ENCODE peak calls at places on chromosomes 13 and 19, in eight cellular contexts. P is A673, Z is mesendoderm, W is upper lobe of left lung, N is thoracic aorta, D is stomach, U is heart left ventricle, M is heart right ventricle. B is an unnamed sample. For H3K4me1, the result is how much of the 10 kb centered on the place peaks cover.

GRCh38 chr19:6796278-6796677 is 23.8 kb downstream of the VAV1 start:
- DNase-seq in W (no peak), M (no peak), Z (no peak), N (no peak), P (no peak), U (no peak), D (no peak), B (no peak)

GRCh38 chr13:23504188-23504587 is 66.0 kb upstream of the TNFRSF19 start:
- DNase-seq in P (no peak), M (no peak), N (no peak), U (no peak), Z (no peak), D (no peak), W (no peak), B (no peak)

GRCh38 chr19:10356431-10356830 is 17.0 kb upstream of the ICAM3 start:
- DNase-seq in W (peak), N (no peak), U (no peak), D (no peak), P (no peak), M (no peak), Z (no peak), B (no peak)

GRCh38 chr19:17385878-17386611 is 8.0 kb downstream of the CCDC194 start:
- DNase-seq in D (peak), W (peak), Z (peak), M (peak), U (peak), N (no peak), P (peak), B (peak)

GRCh38 chr19:37986048-37986750 is 79.2 kb downstream of the SIPA1L3 start:
- DNase-seq in U (no peak), D (no peak), W (no peak), N (no peak), P (no peak), Z (no peak), M (no peak), B (no peak)

GRCh38 chr19:39765091-39766076 is 13.3 kb upstream of the LEUTX start:
- DNase-seq in W (no peak), M (peak), Z (peak), U (no peak), P (peak), D (peak), N (no peak), B (peak)

GRCh38 chr13:93559718-93560117 is 333.1 kb downstream of the GPC6 start:
- DNase-seq in N (no peak), D (no peak), P (peak), M (no peak), W (no peak), U (no peak), Z (no peak), B (no peak)

GRCh38 chr13:87810391-87810801 is 139.2 kb downstream of the SLITRK5 start:
- DNase-seq in U (no peak), D (no peak), M (no peak), W (peak), Z (peak), N (no peak), P (no peak), B (no peak)

GRCh38 chr13:94192576-94192975 is 286.9 kb downstream of the DCT start:
- DNase-seq in W (no peak), P (peak), U (no peak), Z (peak), N (no peak), M (peak), D (no peak), B (no peak)

GRCh38 chr19:33393286-33394005 is 19.9 kb downstream of the CEBPG start:
- DNase-seq in N (no peak), Z (no peak), D (no peak), U (no peak), P (no peak), W (peak), M (no peak), B (no peak)

GRCh38 chr13:61695147-61695546 is 279.5 kb upstream of the PCDH20 start:
- DNase-seq in M (no peak), U (no peak), P (peak), Z (no peak), N (no peak), W (no peak), D (no peak), B (no peak)

GRCh38 chr19:28727133-28727834 is 485.7 kb downstream of the UQCRFS1 start:
- DNase-seq in U (no peak), Z (peak), N (no peak), M (no peak), D (no peak), W (peak), P (no peak), B (no peak)

GRCh38 chr19:38263696-38264485 is 482 bp upstream of the SPINT2 start:
- DNase-seq in Z (peak), U (peak), W (peak), N (peak), D (peak), M (no peak), P (no peak), B (no peak)

GRCh38 chr13:44373601-44374347 is at the start of gene SERP2:
- DNase-seq in W (peak), P (peak), N (no peak), D (no peak), Z (peak), M (peak), U (peak), B (peak)

GRCh38 chr13:90447735-90448103 is 899.8 kb upstream of the MIR17HG start:
- DNase-seq in N (no peak), W (no peak), D (no peak), P (peak), Z (peak), M (no peak), U (no peak), B (no peak)

GRCh38 chr13:99505814-99506269 is 4.6 kb downstream of the TM9SF2 start:
- DNase-seq in Z (no peak), U (no peak), M (no peak), W (no peak), D (no peak), P (peak), N (no peak), B (no peak)

GRCh38 chr13:106802917-106803316 is 235.0 kb upstream of the ARGLU1 start:
- DNase-seq in U (no peak), M (no peak), W (no peak), D (no peak), N (no peak), Z (no peak), P (no peak), B (no peak)

GRCh38 chr19:56670961-56671612 is 470 bp downstream of the ZNF835 start:
- DNase-seq in N (no peak), Z (no peak), U (no peak), P (no peak), M (no peak), W (peak), D (no peak), B (no peak)

GRCh38 chr19:16227837-16228636 is 30.3 kb downstream of the AP1M1 start:
- DNase-seq in P (no peak), N (no peak), Z (no peak), D (no peak), W (peak), U (no peak), M (no peak), B (no peak)

GRCh38 chr19:40165362-40165937 is 25.8 kb upstream of the MAP3K10 start:
- DNase-seq in Z (peak), M (peak), P (peak), N (no peak), D (peak), W (no peak), U (peak), B (no peak)

GRCh38 chr13:99630269-99630898 is 129.1 kb downstream of the TM9SF2 start:
- DNase-seq in N (no peak), U (no peak), P (no peak), Z (no peak), W (no peak), D (no peak), M (peak), B (no peak)

GRCh38 chr19:10155834-10156233 is 36.1 kb upstream of the EIF3G start:
- DNase-seq in P (no peak), W (no peak), M (no peak), D (no peak), N (no peak), U (no peak), Z (no peak), B (no peak)

GRCh38 chr13:108679989-108680388 is 50.6 kb downstream of the MYO16 start:
- DNase-seq in Z (no peak), U (no peak), M (no peak), D (no peak), W (no peak), N (no peak), P (no peak), B (no peak)

GRCh38 chr13:33322965-33323668 is 37.6 kb upstream of the STARD13 start:
- DNase-seq in U (no peak), D (no peak), Z (no peak), P (peak), W (no peak), N (no peak), M (no peak), B (no peak)

GRCh38 chr13:21675095-21676007 is 4.5 kb downstream of the FGF9 start:
- DNase-seq in U (peak), D (peak), Z (peak), P (peak), M (peak), W (peak), N (no peak), B (no peak)

GRCh38 chr13:88919970-88920628 is 1248.9 kb downstream of the SLITRK5 start:
- DNase-seq in Z (no peak), P (no peak), N (no peak), U (no peak), W (no peak), D (no peak), M (no peak), B (no peak)

GRCh38 chr13:97976551-97977375 is 23.3 kb downstream of the IPO5 start:
- DNase-seq in D (no peak), W (no peak), N (peak), Z (peak), U (peak), P (peak), M (peak), B (no peak)

GRCh38 chr13:73056054-73056962 is 2.5 kb upstream of the KLF5 start:
- DNase-seq in P (peak), Z (no peak), U (no peak), M (no peak), N (no peak), D (no peak), W (no peak), B (no peak)

GRCh38 chr19:4446801-4447200 is 10.8 kb downstream of the UBXN6 start:
- DNase-seq in U (no peak), M (no peak), W (peak), N (no peak), P (no peak), Z (no peak), D (no peak), B (no peak)

GRCh38 chr13:60327551-60327950 is 69.5 kb upstream of the TDRD3 start:
- DNase-seq in U (no peak), N (no peak), P (peak), D (no peak), Z (no peak), W (no peak), M (no peak), B (no peak)

GRCh38 chr13:59103004-59103768 is 1060.5 kb downstream of the DIAPH3 start:
- DNase-seq in U (no peak), D (no peak), N (no peak), W (no peak), P (no peak), Z (no peak), M (no peak), B (no peak)

GRCh38 chr19:41864374-41864773 is 4.3 kb downstream of the RPS19 start:
- DNase-seq in Z (no peak), M (no peak), N (no peak), P (no peak), W (no peak), D (no peak), U (no peak), B (no peak)
- H3K4me1 ChIP-seq in Z (under half), M (under half), N (under half), P (half or more), W (half or more), D (half or more), U (half or more), B (under half)

DNA sequence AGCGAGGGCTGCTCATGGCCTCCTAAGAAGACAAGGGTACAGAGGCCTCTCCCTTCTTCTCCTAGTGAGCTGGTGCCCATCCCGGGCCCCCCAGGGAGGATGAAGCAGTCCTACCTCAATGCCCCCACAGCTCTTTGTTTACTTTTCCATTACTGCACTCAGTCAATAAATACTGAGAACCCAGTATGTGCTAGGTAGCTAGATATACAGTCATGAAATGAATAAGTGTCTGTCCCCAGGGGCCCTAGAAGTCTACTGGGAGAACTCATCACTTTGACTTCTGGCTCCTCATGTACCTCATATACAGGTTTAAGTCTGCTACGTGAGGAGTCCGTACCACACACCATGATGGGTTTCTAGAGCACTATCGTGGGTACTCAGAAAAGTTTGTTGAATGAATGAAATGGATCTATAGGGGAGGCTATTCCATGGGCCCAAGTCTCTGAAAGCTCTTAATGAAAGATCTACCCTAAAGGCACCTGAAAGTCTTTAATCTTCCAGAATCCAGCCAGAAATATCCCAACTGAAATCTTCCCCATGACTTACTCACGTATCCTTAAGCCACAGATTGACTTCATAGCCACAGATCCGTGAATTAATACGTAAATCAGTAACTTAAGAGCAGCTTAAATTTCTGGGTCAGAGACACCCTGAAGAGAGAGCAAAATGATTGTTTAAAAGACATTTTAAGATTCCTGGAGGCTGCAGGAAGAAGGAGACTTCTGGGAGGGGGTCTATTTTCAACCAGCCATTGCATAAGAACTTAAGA is 51.6 kb upstream of the POMP start:
- DNase-seq in W (no peak), U (no peak), D (no peak), Z (no peak), N (no peak), P (no peak), M (no peak), B (no peak)
- H3K27ac ChIP-seq in W (no peak), U (no peak), D (no peak), Z (no peak), N (no peak), P (no peak), M (no peak), B (no peak)

DNA sequence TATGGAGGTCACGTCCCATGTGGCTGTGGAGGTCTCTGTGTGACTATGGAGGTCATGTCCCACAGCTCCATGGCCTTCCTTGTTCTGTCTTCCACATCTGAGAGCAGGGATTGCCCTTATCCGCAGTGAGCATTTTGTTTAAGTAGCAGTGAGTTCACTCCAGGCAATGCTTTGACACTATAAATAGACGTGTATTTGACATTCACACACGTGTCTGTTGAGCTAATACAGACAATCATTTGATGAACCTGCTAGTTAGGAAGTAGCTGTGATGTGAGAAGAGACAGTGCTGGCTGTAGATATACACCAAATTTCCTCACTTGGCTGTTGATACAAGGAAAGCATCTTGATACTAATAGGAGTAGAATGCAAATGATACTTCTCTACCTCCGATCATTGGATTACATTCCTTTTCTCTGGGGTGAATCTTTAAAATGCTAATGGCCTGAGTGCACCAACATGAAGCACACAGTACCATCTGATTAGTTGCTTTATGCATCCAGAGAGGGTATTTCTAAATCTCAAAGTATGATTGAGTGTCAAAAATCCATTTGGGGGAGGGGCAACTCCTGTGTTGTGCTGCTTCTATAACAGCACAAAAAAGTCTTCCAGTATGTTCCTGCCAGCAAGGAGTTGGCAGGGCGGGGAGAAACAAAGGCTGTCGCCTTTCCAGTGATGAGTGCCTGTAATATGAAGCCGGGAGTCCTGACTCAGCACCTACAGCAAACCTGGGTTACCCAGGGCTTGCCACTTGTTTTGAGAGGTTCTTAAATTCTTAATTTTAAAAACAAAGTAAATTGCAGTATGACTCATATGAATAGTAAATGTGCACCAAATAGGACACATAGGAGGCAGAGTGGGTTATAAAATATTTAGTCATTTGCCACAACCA is 7.0 kb downstream of the CUL4A start:
- DNase-seq in M (peak), U (peak), P (peak), D (peak), Z (peak), N (no peak), W (no peak), B (no peak)
- H3K4me1 ChIP-seq in M (half or more), U (half or more), P (under half), D (under half), Z (under half), N (under half), W (half or more), B (under half)

GRCh38 chr19:1862068-1862423 is 1.3 kb downstream of the KLF16 start:
- DNase-seq in D (no peak), Z (no peak), W (peak), N (no peak), P (no peak), M (no peak), U (no peak), B (no peak)
- H3K27ac ChIP-seq in D (peak), Z (no peak), W (peak), N (no peak), P (peak), M (peak), U (peak), B (peak)

GRCh38 chr13:110328509-110328908 is 21.4 kb downstream of the COL4A2 start:
- DNase-seq in M (no peak), N (no peak), Z (no peak), U (no peak), W (no peak), D (no peak), P (no peak), B (no peak)
- H3K4me1 ChIP-seq in M (half or more), N (half or more), Z (under half), U (half or more), W (under half), D (under half), P (half or more), B (under half)

GRCh38 chr13:95207769-95208366 is 93.4 kb downstream of the ABCC4 start:
- DNase-seq in W (no peak), N (no peak), M (no peak), Z (no peak), U (no peak), D (no peak), P (no peak), B (no peak)

GRCh38 chr13:95217920-95218830 is 83.1 kb downstream of the ABCC4 start:
- DNase-seq in W (no peak), N (no peak), U (no peak), D (no peak), M (no peak), P (no peak), Z (no peak), B (no peak)

GRCh38 chr13:95209109-95209508 is 92.1 kb downstream of the ABCC4 start:
- DNase-seq in P (no peak), D (no peak), N (no peak), U (no peak), M (no peak), W (no peak), Z (no peak), B (no peak)

GRCh38 chr13:95216182-95216581 is 85.1 kb downstream of the ABCC4 start:
- DNase-seq in D (no peak), Z (no peak), M (no peak), N (no peak), P (no peak), U (no peak), W (no peak), B (no peak)

GRCh38 chr13:95212962-95213850 is 88.0 kb downstream of the ABCC4 start:
- DNase-seq in Z (no peak), D (no peak), U (no peak), N (no peak), P (no peak), W (no peak), M (no peak), B (no peak)
- H3K27ac ChIP-seq in Z (no peak), D (no peak), U (no peak), N (no peak), P (no peak), W (no peak), M (no peak), B (no peak)

DNA sequence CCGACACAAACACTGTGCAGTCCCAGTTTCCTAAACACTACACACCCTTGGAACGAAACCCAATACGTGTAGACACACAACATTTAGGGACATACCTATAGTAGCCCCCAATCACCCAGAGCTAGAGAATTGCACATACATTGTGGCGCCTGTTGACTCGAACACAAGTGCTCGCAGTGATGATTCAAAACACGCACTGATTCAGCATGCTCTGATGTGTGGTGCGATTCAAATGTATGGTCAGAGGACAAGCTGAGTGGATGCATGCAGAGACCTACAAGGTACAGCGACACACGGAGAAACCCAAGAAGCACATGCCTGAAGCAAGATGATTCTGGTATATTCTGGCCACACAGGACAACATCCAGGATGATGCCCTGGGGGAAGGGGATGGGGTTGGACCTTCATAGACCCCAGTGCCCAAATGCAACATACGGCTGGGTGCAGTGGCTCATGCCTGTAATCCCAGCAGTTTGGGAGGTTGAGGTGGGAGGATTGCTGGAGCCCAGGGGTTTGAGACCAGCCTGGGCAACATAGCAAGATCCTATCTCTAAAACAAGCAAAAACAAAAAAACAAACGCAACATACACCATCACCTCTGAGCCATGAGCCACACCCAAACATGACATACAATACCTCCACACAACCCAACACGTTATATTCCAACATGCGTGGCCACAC is 997 bp upstream of the KCNN4 start:
- DNase-seq in P (no peak), W (no peak), Z (no peak), N (no peak), M (no peak), U (no peak), D (no peak), B (no peak)
- H3K4me1 ChIP-seq in P (under half), W (half or more), Z (under half), N (under half), M (under half), U (half or more), D (under half), B (under half)